ENCODE peak calls at places on chromosomes 16 and 17, in eight cellular contexts. F, W, K, R, X, Z, T and C are unnamed samples. For H3K4me1 and H3K36me3, the result is how much of the 10 kb centered on the place peaks cover.

GRCh38 chr17:72386619-72387237 is 265.9 kb downstream of the SOX9 start:
- DNase-seq in F (peak), W (no peak), K (no peak), R (no peak), X (no peak), Z (peak), T (no peak), C (no peak)

GRCh38 chr17:66301418-66301863 is 972 bp upstream of the PRKCA start:
- DNase-seq in F (no peak), W (no peak), K (peak), R (no peak), X (no peak), Z (no peak), T (no peak), C (no peak)

GRCh38 chr17:39861235-39861634 is 2.9 kb downstream of the IKZF3 start:
- DNase-seq in F (no peak), W (no peak), K (no peak), R (no peak), X (no peak), Z (no peak), T (no peak), C (no peak)

GRCh38 chr16:47646914-47647313 is 185.8 kb downstream of the PHKB start:
- DNase-seq in F (no peak), W (no peak), K (no peak), R (no peak), X (no peak), Z (no peak), T (no peak), C (no peak)

GRCh38 chr17:5078106-5079028 is at the start of gene ZFP3:
- DNase-seq in F (peak), W (peak), K (peak), R (peak), X (peak), Z (no peak), T (peak), C (peak)

GRCh38 chr17:17552351-17553216 is 38.9 kb downstream of the PEMT start:
- DNase-seq in F (no peak), W (no peak), K (no peak), R (no peak), X (no peak), Z (no peak), T (no peak), C (peak)

GRCh38 chr17:20156196-20157077 is 147.3 kb downstream of the SPECC1 start:
- DNase-seq in F (peak), W (no peak), K (peak), R (no peak), X (peak), Z (peak), T (peak), C (peak)

GRCh38 chr17:51840688-51841087 is 317.8 kb downstream of the CA10 start:
- DNase-seq in F (no peak), W (no peak), K (no peak), R (no peak), X (no peak), Z (no peak), T (no peak), C (no peak)

GRCh38 chr16:50072730-50073129 is 7.0 kb downstream of the HEATR3 start:
- DNase-seq in F (no peak), W (no peak), K (no peak), R (no peak), X (no peak), Z (no peak), T (no peak), C (no peak)

GRCh38 chr17:19867094-19867653 is 562 bp downstream of the ULK2 start:
- DNase-seq in F (peak), W (peak), K (peak), R (peak), X (peak), Z (peak), T (peak), C (peak)

GRCh38 chr17:61254894-61255293 is 144.7 kb upstream of the TBX2 start:
- DNase-seq in F (no peak), W (no peak), K (no peak), R (no peak), X (no peak), Z (no peak), T (no peak), C (no peak)

GRCh38 chr17:61255609-61256008 is 144.0 kb upstream of the TBX2 start:
- DNase-seq in F (no peak), W (no peak), K (no peak), R (no peak), X (no peak), Z (no peak), T (no peak), C (no peak)

GRCh38 chr17:61251939-61252865 is 147.4 kb upstream of the TBX2 start:
- DNase-seq in F (no peak), W (peak), K (no peak), R (peak), X (peak), Z (peak), T (no peak), C (peak)

GRCh38 chr17:61253293-61253801 is 146.3 kb upstream of the TBX2 start:
- DNase-seq in F (no peak), W (peak), K (no peak), R (no peak), X (peak), Z (no peak), T (no peak), C (peak)

GRCh38 chr17:61253937-61254677 is 145.5 kb upstream of the TBX2 start:
- DNase-seq in F (no peak), W (no peak), K (peak), R (no peak), X (no peak), Z (no peak), T (no peak), C (no peak)
- H3K4me1 ChIP-seq in F (under half), W (under half), K (under half), R (under half), X (half or more), Z (under half), T (under half), C (half or more)

DNA sequence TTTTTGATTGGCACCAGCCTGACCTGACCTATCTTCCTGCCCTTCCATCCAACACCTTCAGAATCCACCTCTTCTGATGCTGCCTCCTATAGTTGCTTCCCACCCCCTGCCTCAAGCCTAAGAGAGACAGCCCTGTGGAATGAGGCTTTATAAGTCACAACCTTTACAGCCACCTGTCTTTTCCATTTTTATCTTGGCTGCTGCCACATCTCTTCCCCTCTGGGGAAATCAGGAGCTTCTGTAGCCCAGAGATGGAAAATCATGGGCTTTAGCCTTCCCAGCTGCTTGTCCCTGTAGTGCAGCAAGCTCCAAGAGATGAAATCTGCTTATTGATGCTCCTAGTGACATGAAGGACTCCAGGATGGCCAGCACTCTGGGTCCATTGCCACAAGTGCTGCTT is 18.7 kb downstream of the PHAF1 start:
- DNase-seq in F (no peak), W (no peak), K (no peak), R (no peak), X (no peak), Z (no peak), T (no peak), C (no peak)
- H3K36me3 ChIP-seq in F (under half), W (half or more), K (under half), R (under half), X (under half), Z (half or more), T (half or more), C (half or more)

DNA sequence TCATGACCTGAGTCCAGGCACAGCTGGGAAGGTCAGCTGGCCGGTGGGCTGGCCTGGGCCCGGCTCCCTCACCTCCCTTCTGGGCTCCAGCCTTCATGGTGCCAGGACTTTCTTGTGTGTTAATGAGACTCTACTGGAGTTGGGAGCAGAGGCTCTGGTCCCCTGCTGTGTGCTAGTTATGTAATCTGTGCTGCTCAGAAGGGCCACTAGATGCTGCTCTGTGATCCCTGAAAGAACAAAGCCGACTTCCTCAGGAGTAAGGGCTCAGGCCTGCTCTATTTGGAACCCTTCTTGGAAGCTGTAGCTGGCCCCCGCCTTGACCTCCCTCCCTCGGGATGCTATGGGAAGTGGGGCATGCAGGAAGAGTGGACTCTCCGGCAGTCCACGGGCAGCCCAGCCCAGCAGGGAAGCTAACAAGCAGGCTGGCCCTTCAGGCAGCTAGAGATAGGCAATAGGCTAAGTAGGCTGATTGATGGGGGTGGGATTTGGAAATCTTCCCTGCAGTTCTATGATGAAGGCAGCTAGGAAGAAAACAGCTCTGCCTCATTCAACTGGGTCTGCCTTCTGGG is 3.3 kb upstream of the CDK5R1 start:
- DNase-seq in F (peak), W (peak), K (peak), R (peak), X (peak), Z (no peak), T (peak), C (no peak)
- H3K4me1 ChIP-seq in F (under half), W (under half), K (under half), R (under half), X (under half), Z (under half), T (under half), C (under half)

GRCh38 chr17:1658100-1658499 is 8.4 kb upstream of the RILP start:
- DNase-seq in F (no peak), W (no peak), K (no peak), R (no peak), X (no peak), Z (no peak), T (no peak), C (no peak)

GRCh38 chr17:1661045-1661444 is 11.4 kb upstream of the RILP start:
- DNase-seq in F (no peak), W (no peak), K (no peak), R (no peak), X (no peak), Z (no peak), T (no peak), C (peak)
- H3K36me3 ChIP-seq in F (half or more), W (half or more), K (under half), R (half or more), X (half or more), Z (half or more), T (half or more), C (half or more)

DNA sequence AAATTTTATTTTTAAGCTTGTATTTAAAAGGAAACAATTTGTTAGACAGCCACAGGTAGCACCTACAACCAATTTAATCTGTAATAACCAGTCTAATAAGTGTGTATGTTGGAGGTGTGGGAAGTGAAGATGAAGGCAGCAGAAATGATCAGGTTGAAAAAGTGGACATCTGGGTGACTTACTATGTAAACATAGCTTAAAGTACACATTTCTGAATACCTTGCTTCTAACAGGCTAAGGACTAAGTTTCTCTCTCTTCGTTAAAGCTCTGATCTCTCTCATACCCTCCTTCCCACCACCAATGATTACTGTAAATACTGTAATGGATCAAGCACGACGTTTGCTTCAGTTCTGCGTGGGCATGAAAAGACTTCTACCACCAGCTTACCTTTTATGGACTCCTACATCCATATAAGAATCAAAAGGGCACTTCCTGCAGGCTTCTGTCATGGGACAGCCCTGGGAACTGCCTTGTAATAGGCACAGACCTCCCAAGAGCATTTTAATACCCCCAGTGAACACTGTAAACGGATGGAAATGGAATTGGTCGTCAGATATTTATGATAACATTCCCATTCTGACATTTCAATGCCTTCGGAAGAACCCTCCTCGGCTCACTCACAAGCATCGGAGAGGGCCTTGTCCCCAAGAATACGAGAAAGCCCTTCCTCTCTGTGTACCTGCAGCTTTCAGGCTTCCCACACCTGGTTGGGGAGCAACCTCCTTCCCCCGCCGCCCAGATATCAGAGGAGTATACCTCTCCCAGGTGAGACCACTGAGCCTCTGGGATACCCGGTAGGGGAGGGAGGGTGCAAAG is 693 bp downstream of the CCDC43 start:
- DNase-seq in F (peak), W (no peak), K (no peak), R (no peak), X (no peak), Z (no peak), T (no peak), C (no peak)
- H3K4me1 ChIP-seq in F (under half), W (under half), K (under half), R (under half), X (under half), Z (under half), T (under half), C (under half)

GRCh38 chr16:89786474-89787364 is 29.7 kb downstream of the FANCA start:
- DNase-seq in F (no peak), W (no peak), K (no peak), R (no peak), X (no peak), Z (no peak), T (no peak), C (no peak)
- H3K36me3 ChIP-seq in F (under half), W (under half), K (under half), R (under half), X (under half), Z (half or more), T (half or more), C (under half)

GRCh38 chr16:57196276-57196675 is 10.1 kb downstream of the RSPRY1 start:
- DNase-seq in F (no peak), W (no peak), K (no peak), R (no peak), X (no peak), Z (no peak), T (no peak), C (no peak)
- H3K4me1 ChIP-seq in F (under half), W (under half), K (under half), R (under half), X (under half), Z (under half), T (under half), C (under half)

DNA sequence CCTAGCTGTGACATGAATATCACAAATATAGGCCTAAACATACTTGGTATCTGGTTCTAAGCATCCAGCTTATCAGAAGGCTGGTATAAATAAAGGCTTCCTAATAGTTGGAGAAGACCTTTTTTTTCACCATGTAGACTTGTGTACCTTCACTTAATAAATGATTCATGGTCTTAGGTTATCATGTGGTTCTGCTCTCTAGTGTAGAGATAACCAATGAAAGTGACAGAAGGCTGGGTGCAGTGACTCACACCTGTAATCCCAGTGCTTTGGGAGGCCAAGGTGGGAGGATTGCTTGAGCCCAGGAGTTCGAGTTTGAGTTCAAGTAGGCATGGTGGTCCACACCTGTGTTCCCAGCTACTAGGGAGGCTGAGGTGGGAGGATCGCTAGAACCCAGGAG is 3.1 kb downstream of the DDX19A start:
- DNase-seq in F (no peak), W (no peak), K (no peak), R (no peak), X (no peak), Z (no peak), T (no peak), C (no peak)
- H3K36me3 ChIP-seq in F (under half), W (half or more), K (under half), R (under half), X (under half), Z (half or more), T (half or more), C (under half)

GRCh38 chr16:23120562-23120961 is 28.7 kb downstream of the USP31 start:
- DNase-seq in F (no peak), W (no peak), K (no peak), R (no peak), X (no peak), Z (no peak), T (no peak), C (no peak)
- H3K4me1 ChIP-seq in F (under half), W (half or more), K (under half), R (under half), X (under half), Z (under half), T (under half), C (under half)

GRCh38 chr16:19532601-19533000 is 8.9 kb downstream of the CCP110 start:
- DNase-seq in F (no peak), W (no peak), K (no peak), R (no peak), X (no peak), Z (no peak), T (no peak), C (no peak)
- H3K36me3 ChIP-seq in F (under half), W (half or more), K (under half), R (under half), X (under half), Z (half or more), T (half or more), C (half or more)